ENCODE peak calls at places on chromosome 2, in seven cellular contexts. Y is ovary, K is ascending aorta, M is PC-9, T is cardiac fibroblast, G is lower lobe of right lung, R is GM23338. A is an unnamed sample.

GRCh38 chr2:233470007-233470687 is 96.4 kb downstream of the USP40 start:
- DNase-seq in Y (peak), M (no peak), G (no peak), T (peak), K (peak), R (no peak), A (no peak)

GRCh38 chr2:181818036-181818680 is 73.4 kb upstream of the ITPRID2 start:
- DNase-seq in R (no peak), T (no peak), G (no peak), M (no peak), Y (no peak), K (no peak), A (no peak)

GRCh38 chr2:36663851-36664715 is 32.4 kb upstream of the VIT start:
- DNase-seq in M (peak), R (peak), K (no peak), T (peak), G (no peak), Y (no peak), A (peak)

GRCh38 chr2:199738723-199739412 is 112.1 kb downstream of the FTCDNL1 start:
- DNase-seq in G (no peak), Y (no peak), R (no peak), M (no peak), T (peak), K (no peak), A (peak)

GRCh38 chr2:215736653-215737290 is 276.6 kb downstream of the MREG start:
- DNase-seq in T (peak), Y (no peak), K (no peak), G (no peak), M (no peak), R (peak), A (peak)

GRCh38 chr2:10385933-10386773 is 62.0 kb downstream of the ODC1 start:
- DNase-seq in R (no peak), G (no peak), M (peak), T (peak), Y (no peak), K (no peak), A (peak)

GRCh38 chr2:164538250-164538866 is 82.9 kb downstream of the GRB14 start:
- DNase-seq in M (no peak), T (peak), Y (no peak), R (peak), K (no peak), G (no peak), A (peak)

GRCh38 chr2:26982102-26982742 is 11.8 kb downstream of the MAPRE3 start:
- DNase-seq in G (peak), T (peak), Y (peak), K (peak), R (peak), M (peak), A (peak)

GRCh38 chr2:233793465-233794127 is 15.5 kb downstream of the MROH2A start:
- DNase-seq in G (no peak), R (no peak), Y (no peak), K (no peak), M (no peak), T (no peak), A (no peak)

GRCh38 chr2:67260348-67261277 is 136.5 kb upstream of the ETAA1 start:
- DNase-seq in Y (peak), K (peak), R (no peak), T (peak), M (no peak), G (peak), A (peak)

GRCh38 chr2:102498414-102498813 is 25.4 kb downstream of the SLC9A4 start:
- DNase-seq in Y (no peak), T (no peak), K (no peak), R (no peak), G (no peak), M (no peak), A (no peak)

GRCh38 chr2:177015526-177015925 is 197.1 kb upstream of the HNRNPA3 start:
- DNase-seq in G (no peak), K (no peak), Y (no peak), M (no peak), T (no peak), R (no peak), A (no peak)

GRCh38 chr2:70528921-70529320 is 24.7 kb downstream of the TGFA start:
- DNase-seq in T (no peak), R (no peak), G (no peak), K (no peak), Y (no peak), M (no peak), A (no peak)

GRCh38 chr2:2662037-2662846 is 331.2 kb upstream of the MYT1L start:
- DNase-seq in M (no peak), R (no peak), G (no peak), K (no peak), T (no peak), Y (no peak), A (no peak)

GRCh38 chr2:101145406-101145805 is 5.8 kb downstream of the TBC1D8 start:
- DNase-seq in R (peak), T (peak), G (no peak), M (no peak), Y (no peak), K (no peak), A (no peak)

GRCh38 chr2:164843346-164843841 is 1.8 kb upstream of the COBLL1 start:
- DNase-seq in Y (no peak), K (no peak), T (no peak), G (no peak), R (no peak), M (no peak), A (peak)

GRCh38 chr2:120729410-120730052 is 6.1 kb upstream of the GLI2 start:
- DNase-seq in Y (peak), G (no peak), R (no peak), K (peak), M (peak), T (peak), A (peak)

GRCh38 chr2:48721158-48721557 is 34.4 kb downstream of the LHCGR start:
- DNase-seq in G (no peak), Y (no peak), R (no peak), K (no peak), T (no peak), M (no peak), A (no peak)

GRCh38 chr2:167689444-167689843 is 558.0 kb downstream of the STK39 start:
- DNase-seq in Y (no peak), T (no peak), G (no peak), R (peak), M (no peak), K (no peak), A (no peak)

GRCh38 chr2:109129921-109130725 is 1.1 kb downstream of the SH3RF3 start:
- DNase-seq in M (no peak), Y (peak), R (peak), G (peak), K (peak), T (no peak), A (peak)

GRCh38 chr2:233115761-233116160 is 55.6 kb downstream of the INPP5D start:
- DNase-seq in R (no peak), Y (no peak), T (peak), M (no peak), G (no peak), K (peak), A (peak)

GRCh38 chr2:113754989-113755689 is 1.3 kb downstream of the SLC35F5 start:
- DNase-seq in M (no peak), K (no peak), Y (no peak), T (peak), G (no peak), R (no peak), A (peak)

GRCh38 chr2:31413025-31413424 is 1.5 kb downstream of the XDH start:
- DNase-seq in K (no peak), T (peak), M (no peak), Y (no peak), R (no peak), G (no peak), A (peak)

GRCh38 chr2:177254433-177255226 is 9.9 kb downstream of the NFE2L2 start:
- DNase-seq in Y (peak), K (no peak), G (peak), T (no peak), R (peak), M (no peak), A (no peak)

GRCh38 chr2:17733650-17734049 is 20.0 kb downstream of the SMC6 start:
- DNase-seq in M (no peak), Y (no peak), G (no peak), T (no peak), K (no peak), R (no peak), A (no peak)

GRCh38 chr2:37350034-37350433 is 5.6 kb downstream of the QPCT start:
- DNase-seq in R (peak), K (no peak), G (no peak), M (peak), T (peak), Y (no peak), A (no peak)

GRCh38 chr2:225429718-225430117 is 30.2 kb downstream of the NYAP2 start:
- DNase-seq in K (no peak), G (no peak), T (peak), M (no peak), Y (no peak), R (peak), A (no peak)

GRCh38 chr2:238281826-238282480 is 6.5 kb downstream of the PER2 start:
- DNase-seq in M (no peak), R (no peak), Y (no peak), K (no peak), G (peak), T (no peak), A (no peak)

GRCh38 chr2:230269715-230270114 is 44.2 kb downstream of the SP140 start:
- DNase-seq in M (no peak), R (no peak), G (no peak), T (no peak), K (no peak), Y (no peak), A (no peak)

GRCh38 chr2:9694661-9695060 is 63.9 kb upstream of the YWHAQ start:
- DNase-seq in R (peak), K (no peak), Y (no peak), T (no peak), G (no peak), M (no peak), A (no peak)

GRCh38 chr2:198657520-198658121 is 800.1 kb downstream of the SATB2 start:
- DNase-seq in T (peak), M (no peak), K (no peak), G (no peak), R (peak), Y (no peak), A (peak)

GRCh38 chr2:219998099-219998498 is 370.7 kb downstream of the SLC4A3 start:
- DNase-seq in G (no peak), R (peak), K (no peak), Y (no peak), M (no peak), T (no peak), A (peak)

GRCh38 chr2:127219716-127220090 is 396 bp downstream of the CYP27C1 start:
- DNase-seq in T (no peak), K (no peak), Y (peak), M (peak), G (no peak), R (peak), A (peak)

GRCh38 chr2:127218843-127219715 is 1.0 kb downstream of the CYP27C1 start:
- DNase-seq in M (peak), K (no peak), R (peak), Y (no peak), G (no peak), T (no peak), A (no peak)

GRCh38 chr2:127216593-127216992 is 3.5 kb downstream of the CYP27C1 start:
- DNase-seq in M (no peak), G (no peak), K (no peak), R (no peak), T (no peak), Y (no peak), A (no peak)

GRCh38 chr2:127217470-127218325 is 2.4 kb downstream of the CYP27C1 start:
- DNase-seq in G (no peak), R (peak), Y (no peak), T (no peak), M (peak), K (no peak), A (no peak)

GRCh38 chr2:127216105-127216504 is 4.0 kb downstream of the CYP27C1 start:
- DNase-seq in K (no peak), M (no peak), Y (no peak), G (no peak), R (no peak), T (no peak), A (no peak)
- TF ChIP-seq CTCF in K (no peak), M (no peak), Y (no peak), G (no peak), R (no peak), T (no peak), A (no peak)

GRCh38 chr2:200810252-200810650 is 1.5 kb upstream of the BZW1 start:
- DNase-seq in R (no peak), M (no peak), G (no peak), K (peak), Y (no peak), T (peak), A (peak)
- H3K4me3 ChIP-seq in R (peak), M (peak), G (peak), K (peak), Y (no peak), T (peak), A (peak)

GRCh38 chr2:143852748-143853147 is 667.2 kb downstream of the ZEB2 start:
- DNase-seq in G (no peak), K (no peak), Y (no peak), M (no peak), R (peak), T (no peak), A (no peak)
- TF ChIP-seq CTCF in G (no peak), K (no peak), Y (no peak), M (no peak), R (peak), T (no peak), A (no peak)

DNA sequence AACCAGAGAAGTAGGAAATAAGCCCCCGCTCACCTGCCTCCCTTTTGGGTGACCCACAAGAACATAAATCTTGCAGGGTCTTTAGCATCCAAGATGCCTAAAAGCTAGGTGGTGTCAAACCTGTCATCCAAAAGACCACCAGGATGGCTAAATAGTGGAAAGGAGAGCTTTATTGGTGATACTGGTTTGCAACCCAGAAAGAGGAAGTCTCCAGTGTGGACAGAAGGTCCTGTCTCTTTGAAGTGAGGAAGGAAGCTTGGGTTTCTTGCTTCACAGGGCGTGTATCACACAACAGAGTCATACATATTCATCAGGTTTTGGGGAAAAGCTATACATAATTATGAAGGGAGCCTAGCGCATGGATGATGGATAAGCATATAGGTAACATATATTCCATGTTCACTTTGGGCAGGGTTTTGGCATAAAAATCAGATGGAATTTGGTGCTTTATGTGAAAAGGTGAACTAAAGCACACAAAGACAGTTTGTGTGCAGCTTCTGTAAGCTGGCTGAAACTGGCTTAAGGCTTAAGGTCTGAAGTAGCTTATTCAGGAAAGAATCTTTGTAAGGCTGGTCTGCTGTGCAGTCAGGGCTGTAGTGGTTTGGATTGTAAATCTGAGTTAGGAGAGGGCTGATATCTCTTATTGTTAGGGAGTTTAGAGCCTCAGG is 102.2 kb upstream of the MSH2 start:
- DNase-seq in R (no peak), G (no peak), K (no peak), T (no peak), M (no peak), Y (no peak), A (no peak)
- H3K4me3 ChIP-seq in R (no peak), G (no peak), K (no peak), T (no peak), M (no peak), Y (no peak), A (no peak)

DNA sequence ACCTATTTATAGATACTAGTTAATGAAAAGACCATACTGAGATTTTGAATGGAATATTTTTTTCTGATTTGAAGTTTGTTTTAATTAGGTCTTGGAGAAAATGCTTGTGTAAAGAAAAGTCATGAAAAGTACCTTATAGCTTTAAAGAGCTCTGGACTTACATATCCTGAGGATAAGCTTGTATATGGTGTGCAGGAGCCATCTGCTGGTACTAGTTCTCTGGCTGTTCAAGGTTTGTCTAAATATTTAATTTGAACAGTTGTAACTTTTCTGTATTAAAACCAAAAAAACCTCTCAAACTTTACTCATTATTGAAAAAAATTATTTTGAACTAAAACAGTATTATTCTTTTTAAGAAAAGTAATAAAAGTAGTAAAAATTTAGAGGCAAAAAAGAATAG is 50.2 kb downstream of the UBR3 start:
- DNase-seq in G (no peak), K (no peak), Y (no peak), R (no peak), T (peak), M (no peak), A (peak)
- TF ChIP-seq CTCF in G (no peak), K (no peak), Y (no peak), R (peak), T (peak), M (peak), A (no peak)

GRCh38 chr2:14633451-14634211 is 1.1 kb downstream of the LRATD1 start:
- DNase-seq in G (peak), K (no peak), M (no peak), Y (peak), T (no peak), R (peak), A (peak)
- H3K4me3 ChIP-seq in G (peak), K (peak), M (peak), Y (peak), T (no peak), R (peak), A (peak)

GRCh38 chr2:144447535-144447934 is 72.4 kb downstream of the ZEB2 start:
- DNase-seq in R (no peak), G (no peak), T (no peak), M (no peak), K (no peak), Y (no peak), A (no peak)

GRCh38 chr2:144448389-144449027 is 71.4 kb downstream of the ZEB2 start:
- DNase-seq in T (no peak), Y (no peak), M (no peak), G (no peak), K (no peak), R (no peak), A (no peak)

GRCh38 chr2:144451443-144451842 is 68.5 kb downstream of the ZEB2 start:
- DNase-seq in G (no peak), Y (no peak), T (no peak), M (no peak), R (no peak), K (no peak), A (no peak)

GRCh38 chr2:144446136-144446535 is 73.8 kb downstream of the ZEB2 start:
- DNase-seq in M (no peak), G (no peak), K (no peak), R (no peak), Y (no peak), T (no peak), A (no peak)

GRCh38 chr2:144449028-144449406 is 70.9 kb downstream of the ZEB2 start:
- DNase-seq in M (no peak), T (no peak), Y (peak), K (peak), R (peak), G (no peak), A (no peak)
- TF ChIP-seq CTCF in M (peak), T (peak), Y (no peak), K (peak), R (peak), G (peak), A (peak)

GRCh38 chr2:234978466-234979203 is 26.8 kb downstream of the SH3BP4 start:
- DNase-seq in Y (no peak), M (peak), G (no peak), K (no peak), R (no peak), T (peak), A (peak)

GRCh38 chr2:234982096-234982834 is 30.4 kb downstream of the SH3BP4 start:
- DNase-seq in R (no peak), M (no peak), K (no peak), Y (no peak), G (no peak), T (no peak), A (no peak)

GRCh38 chr2:234979204-234980167 is 27.7 kb downstream of the SH3BP4 start:
- DNase-seq in R (no peak), G (no peak), M (no peak), Y (no peak), T (peak), K (no peak), A (no peak)

GRCh38 chr2:234981197-234982095 is 29.6 kb downstream of the SH3BP4 start:
- DNase-seq in Y (peak), K (peak), R (peak), T (peak), G (no peak), M (peak), A (peak)

GRCh38 chr2:234980476-234981187 is 28.8 kb downstream of the SH3BP4 start:
- DNase-seq in R (no peak), Y (no peak), M (peak), K (no peak), G (no peak), T (peak), A (no peak)
- H3K4me3 ChIP-seq in R (no peak), Y (peak), M (peak), K (peak), G (peak), T (no peak), A (peak)

DNA sequence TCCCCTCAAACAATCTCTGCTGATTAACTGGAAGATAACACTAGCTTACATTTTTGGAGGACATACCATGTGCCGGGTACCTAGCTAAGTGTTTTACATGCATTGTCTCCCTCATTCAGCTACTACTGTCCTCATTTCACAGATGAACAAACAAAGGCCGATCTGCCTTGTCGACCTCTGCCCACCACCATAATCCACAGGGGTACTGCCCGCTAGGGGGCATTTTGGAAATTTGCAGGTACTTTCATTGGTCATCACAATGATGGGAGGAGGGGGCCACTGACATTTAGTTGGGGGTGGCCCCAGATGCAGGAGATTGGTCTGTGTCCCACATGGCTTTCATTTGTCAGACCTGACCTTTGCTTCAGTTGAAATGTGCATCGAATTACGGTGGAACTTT is 3.9 kb upstream of the TMEM163 start:
- DNase-seq in M (no peak), G (no peak), K (no peak), Y (no peak), R (peak), T (no peak), A (no peak)
- TF ChIP-seq CTCF in M (peak), G (no peak), K (no peak), Y (no peak), R (peak), T (peak), A (no peak)

GRCh38 chr2:240557808-240558207 is at the start of gene ANKMY1:
- DNase-seq in M (no peak), Y (peak), G (peak), T (peak), K (no peak), R (peak), A (peak)
- H3K4me3 ChIP-seq in M (peak), Y (peak), G (peak), T (peak), K (peak), R (peak), A (peak)